ENCODE peak calls at places on chromosomes 1 and 21, in ten cellular contexts. F is transverse colon; U is stimulated activated CD8-positive, alpha-beta memory T cell treated with anti-CD3 and anti-CD28 coated beads, Interleukin-2, amount 100 ng/mL, for 1 hour; R is HFF-Myc; D is AG09309; Y is stimulated activated CD4-positive, alpha-beta T cell treated with anti-CD3 and anti-CD28 coated beads, TNF-alpha, amount 100 ng/mL, for 4 hours; E is left ventricle myocardium inferior; O is endothelial cell; Z is BE2C; A is T-helper 2 cell. M is an unnamed sample.

GRCh38 chr1:116334015-116334547 is 39.0 kb upstream of the ATP1A1 start:
- DNase-seq in E (peak; percentile 51), Y (no peak), A (no peak), O (no peak), D (peak; percentile 7), U (no peak), R (no peak), Z (peak; percentile 47), F (peak; percentile 56), M (no peak)

GRCh38 chr1:58325797-58326196 is 220.7 kb downstream of the OMA1 start:
- DNase-seq in U (no peak), Z (no peak), Y (no peak), D (no peak), A (no peak), R (no peak), O (no peak), E (no peak), F (no peak), M (no peak)

GRCh38 chr1:198775606-198776005 is 136.8 kb downstream of the PTPRC start:
- DNase-seq in R (no peak), Z (no peak), O (no peak), F (no peak), D (no peak), A (no peak), U (no peak), Y (no peak), E (no peak), M (peak; percentile 79)

GRCh38 chr1:30035522-30036228 is 687.7 kb downstream of the MATN1 start:
- DNase-seq in E (no peak), F (no peak), O (no peak), U (no peak), D (no peak), Y (no peak), R (no peak), A (no peak), Z (no peak), M (no peak)

GRCh38 chr1:47440849-47441170 is 3.0 kb downstream of the FOXD2 start:
- DNase-seq in U (no peak), A (no peak), E (no peak), Y (no peak), F (no peak), D (no peak), O (no peak), Z (no peak), R (no peak), M (no peak)

GRCh38 chr1:2961661-2962060 is 59.6 kb upstream of the ACTRT2 start:
- DNase-seq in U (no peak), R (no peak), Y (no peak), E (no peak), D (no peak), O (no peak), F (no peak), Z (no peak), A (no peak), M (no peak)

GRCh38 chr21:45709127-45709526 is 65.6 kb downstream of the PCBP3 start:
- DNase-seq in O (no peak), Y (no peak), D (no peak), U (no peak), E (no peak), F (no peak), Z (no peak), A (no peak), R (no peak), M (no peak)

GRCh38 chr1:49346767-49347349 is 570.2 kb upstream of the BEND5 start:
- DNase-seq in U (no peak), D (no peak), O (no peak), R (no peak), Y (no peak), A (no peak), Z (no peak), F (no peak), E (no peak), M (no peak)

GRCh38 chr1:86965827-86966182 is 51.4 kb downstream of the HS2ST1 start:
- DNase-seq in Y (no peak), F (no peak), R (no peak), D (no peak), O (no peak), U (no peak), Z (no peak), A (no peak), E (no peak), M (no peak)

GRCh38 chr1:41618066-41618825 is 133.8 kb upstream of the EDN2 start:
- DNase-seq in Y (no peak), U (no peak), Z (no peak), O (no peak), F (peak; percentile 57), A (no peak), E (peak; percentile 87), R (no peak), D (no peak), M (no peak)

GRCh38 chr1:159483501-159483900 is 44.0 kb downstream of the OR10J1 start:
- DNase-seq in Y (no peak), U (no peak), A (no peak), Z (no peak), E (no peak), D (no peak), O (no peak), F (no peak), R (no peak), M (no peak)

GRCh38 chr1:14487671-14488070 is 110.8 kb upstream of the KAZN start:
- DNase-seq in A (no peak), Y (no peak), U (no peak), E (no peak), F (no peak), Z (no peak), O (no peak), D (no peak), R (no peak), M (no peak)

GRCh38 chr1:226820935-226821718 is 49.3 kb upstream of the PSEN2 start:
- DNase-seq in Y (no peak), O (no peak), F (peak; percentile 72), E (peak; percentile 77), U (no peak), D (peak; percentile 91), A (no peak), R (peak; percentile 99), Z (no peak), M (peak; percentile 39)

GRCh38 chr1:62286778-62287224 is 32.4 kb downstream of the KANK4 start:
- DNase-seq in D (no peak), O (peak; percentile 55), E (no peak), R (no peak), F (peak; percentile 37), A (no peak), Y (no peak), Z (no peak), U (no peak), M (no peak)